ENCODE peak calls at places on chromosomes 12 and 14, in seven cellular contexts. G is HCT116, P is activated gamma-delta T cell treated with Interleukin-2 at 50 U/mL for 16 hours, D is left cardiac atrium, X is SK-MEL-5, Z is BE2C, S is adipocyte. C is an unnamed sample.

GRCh38 chr14:37590096-37590809 is 4.8 kb downstream of the FOXA1 start:
- DNase-seq in G (no peak), P (no peak), D (no peak), X (no peak), Z (no peak), S (no peak), C (no peak)

GRCh38 chr12:113897406-113897805 is 68.7 kb downstream of the RBM19 start:
- DNase-seq in G (no peak), P (no peak), D (no peak), X (no peak), Z (no peak), S (no peak), C (no peak)

GRCh38 chr12:60935981-60936761 is 1324.0 kb upstream of the USP15 start:
- DNase-seq in G (no peak), P (no peak), D (no peak), X (no peak), Z (no peak), S (no peak), C (no peak)

GRCh38 chr14:64970041-64970440 is 2.1 kb downstream of the RAB15 start:
- DNase-seq in G (no peak), P (no peak), D (no peak), X (no peak), Z (no peak), S (no peak), C (no peak)

GRCh38 chr14:50864911-50865310 is 6.9 kb upstream of the ABHD12B start:
- DNase-seq in G (no peak), P (no peak), D (no peak), X (no peak), Z (no peak), S (no peak), C (peak; percentile 10)

GRCh38 chr12:5087831-5088554 is 44.3 kb downstream of the KCNA5 start:
- DNase-seq in G (no peak), P (no peak), D (no peak), X (no peak), Z (no peak), S (no peak), C (no peak)

GRCh38 chr14:25411933-25412757 is 362.2 kb upstream of the STXBP6 start:
- DNase-seq in G (no peak), P (no peak), D (no peak), X (peak; percentile 52), Z (no peak), S (peak; percentile 68), C (peak; percentile 47)

GRCh38 chr12:28958553-28959195 is 190.4 kb upstream of the FAR2 start:
- DNase-seq in G (no peak), P (no peak), D (no peak), X (no peak), Z (no peak), S (peak; percentile 60), C (no peak)

GRCh38 chr14:60922050-60922449 is 58.8 kb downstream of the TRMT5 start:
- DNase-seq in G (no peak), P (no peak), D (no peak), X (no peak), Z (no peak), S (no peak), C (peak; percentile 23)

GRCh38 chr12:47102845-47103666 is 23.3 kb upstream of the AMIGO2 start:
- DNase-seq in G (no peak), P (no peak), D (no peak), X (no peak), Z (no peak), S (no peak), C (no peak)

GRCh38 chr14:55097894-55098560 is 31.0 kb upstream of the LGALS3 start:
- DNase-seq in G (no peak), P (no peak), D (no peak), X (peak; percentile 99), Z (no peak), S (no peak), C (no peak)

GRCh38 chr14:100844846-100845245 is 18.9 kb downstream of the MEG3 start:
- DNase-seq in G (no peak), P (no peak), D (peak; percentile 4), X (no peak), Z (no peak), S (no peak), C (no peak)

GRCh38 chr14:60051690-60052324 is 39.9 kb upstream of the PCNX4 start:
- DNase-seq in G (no peak), P (no peak), D (no peak), X (no peak), Z (no peak), S (peak; percentile 73), C (peak; percentile 2)

GRCh38 chr14:53525608-53526007 is 372.5 kb upstream of the DDHD1 start:
- DNase-seq in G (no peak), P (no peak), D (no peak), X (no peak), Z (no peak), S (peak; percentile 18), C (no peak)

GRCh38 chr12:49776413-49776812 is 35.1 kb downstream of the TMBIM6 start:
- DNase-seq in G (peak; percentile 72), P (peak; percentile 33), D (peak; percentile 81), X (peak; percentile 89), Z (peak; percentile 79), S (peak; percentile 94), C (peak; percentile 77)

GRCh38 chr12:112906712-112907414 is at the start of gene OAS1:
- DNase-seq in G (no peak), P (peak; percentile 9), D (no peak), X (peak; percentile 68), Z (peak; percentile 48), S (peak; percentile 48), C (peak; percentile 55)

GRCh38 chr12:32921397-32921796 is 24.8 kb upstream of the PKP2 start:
- DNase-seq in G (no peak), P (no peak), D (no peak), X (no peak), Z (no peak), S (no peak), C (no peak)

GRCh38 chr14:31172084-31172483 is 35.5 kb downstream of the HECTD1 start:
- DNase-seq in G (no peak), P (no peak), D (no peak), X (no peak), Z (no peak), S (peak; percentile 22), C (no peak)